ENCODE peak calls at places on chromosomes 4 and X, in four cellular contexts. One of them, this sample, is unnamed. For H3K36me3, the result is how much of the 10 kb centered on the place peaks cover.

GRCh38 chrX:9569875-9570274 is 105.0 kb downstream of the TBL1X start:
- DNase-seq in K562: no peak
- DNase-seq in Panc1: no peak
- DNase-seq in HepG2: no peak
- DNase-seq in this sample: no peak

GRCh38 chr4:169996379-169997245 is 29.6 kb downstream of the MFAP3L start:
- DNase-seq in K562: no peak
- DNase-seq in HepG2: no peak
- DNase-seq in Panc1: no peak
- DNase-seq in this sample: no peak

GRCh38 chr4:7698586-7698985 is 241.1 kb downstream of the AFAP1 start:
- DNase-seq in Panc1: no peak
- DNase-seq in HepG2: no peak
- DNase-seq in K562: peak
- DNase-seq in this sample: no peak

GRCh38 chr4:116603096-116603495 is 482.3 kb downstream of the TRAM1L1 start:
- DNase-seq in Panc1: no peak
- DNase-seq in K562: no peak
- DNase-seq in HepG2: no peak
- DNase-seq in this sample: peak

GRCh38 chrX:14030248-14030592 is 528 bp upstream of the GEMIN8 start:
- DNase-seq in HepG2: no peak
- DNase-seq in Panc1: no peak
- DNase-seq in K562: no peak
- DNase-seq in this sample: no peak

GRCh38 chr4:104907991-104908390 is 238.7 kb upstream of the TET2 start:
- DNase-seq in K562: no peak
- DNase-seq in HepG2: no peak
- DNase-seq in Panc1: no peak
- DNase-seq in this sample: no peak

GRCh38 chrX:45668686-45669443 is 468.2 kb upstream of the DIPK2B start:
- DNase-seq in HepG2: no peak
- DNase-seq in K562: no peak
- DNase-seq in Panc1: peak
- DNase-seq in this sample: peak

GRCh38 chr4:8303485-8304281 is 34.1 kb downstream of the HTRA3 start:
- DNase-seq in Panc1: peak
- DNase-seq in K562: peak
- DNase-seq in HepG2: peak
- DNase-seq in this sample: peak

GRCh38 chr4:123304151-123305021 is 92.2 kb upstream of the SPRY1 start:
- DNase-seq in HepG2: no peak
- DNase-seq in K562: no peak
- DNase-seq in Panc1: no peak
- DNase-seq in this sample: no peak

GRCh38 chr4:123825596-123826291 is 429.1 kb downstream of the SPRY1 start:
- DNase-seq in HepG2: no peak
- DNase-seq in Panc1: no peak
- DNase-seq in K562: no peak
- DNase-seq in this sample: no peak

GRCh38 chrX:136525738-136526606 is 6.0 kb upstream of the VGLL1 start:
- DNase-seq in K562: peak
- DNase-seq in HepG2: no peak
- DNase-seq in Panc1: peak
- DNase-seq in this sample: no peak

GRCh38 chr4:147581601-147582350 is 35.4 kb upstream of the TMEM184C start:
- DNase-seq in HepG2: no peak
- DNase-seq in K562: peak
- DNase-seq in Panc1: no peak
- DNase-seq in this sample: no peak

GRCh38 chr4:153005914-153006381 is 69.8 kb downstream of the FHDC1 start:
- DNase-seq in Panc1: no peak
- DNase-seq in HepG2: no peak
- DNase-seq in K562: no peak
- DNase-seq in this sample: no peak

GRCh38 chrX:11349661-11350337 is 56.6 kb downstream of the AMELX start:
- DNase-seq in HepG2: no peak
- DNase-seq in Panc1: no peak
- DNase-seq in K562: no peak
- DNase-seq in this sample: no peak
- TF ChIP-seq TCF7L2 in HepG2: no peak
- TF ChIP-seq TCF7L2 in Panc1: no peak
- TF ChIP-seq TCF7L2 in K562: no peak
- TF ChIP-seq TCF7L2 in this sample: no peak

GRCh38 chr4:92265798-92266197 is 38.0 kb upstream of the GRID2 start:
- DNase-seq in HepG2: no peak
- DNase-seq in Panc1: no peak
- DNase-seq in K562: no peak
- DNase-seq in this sample: no peak
- H3K36me3 ChIP-seq in HepG2: under half
- H3K36me3 ChIP-seq in Panc1: under half
- H3K36me3 ChIP-seq in K562: under half
- H3K36me3 ChIP-seq in this sample: under half

DNA sequence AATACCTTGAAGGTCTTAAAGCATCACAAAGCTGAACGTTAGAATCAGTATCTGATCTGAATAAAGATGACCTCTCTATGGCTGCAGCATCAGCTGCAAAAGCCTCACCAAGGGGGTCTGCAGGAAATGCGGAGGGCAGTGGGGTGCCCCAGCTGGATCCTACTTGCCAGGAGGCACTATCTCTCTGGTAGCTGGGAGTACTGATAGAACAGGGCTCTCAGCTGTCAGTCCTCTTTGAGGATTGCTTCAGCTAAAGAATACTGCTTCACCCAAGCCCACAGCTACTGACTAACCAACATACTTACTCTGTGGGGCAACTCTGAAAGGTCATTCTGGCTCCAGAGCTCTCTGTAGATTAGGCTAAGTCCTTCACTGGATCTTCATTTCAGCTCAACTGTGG is 112.5 kb upstream of the ZFP42 start:
- DNase-seq in Panc1: no peak
- DNase-seq in HepG2: no peak
- DNase-seq in K562: no peak
- DNase-seq in this sample: no peak
- TF ChIP-seq TCF7L2 in Panc1: no peak
- TF ChIP-seq TCF7L2 in HepG2: no peak
- TF ChIP-seq TCF7L2 in K562: no peak
- TF ChIP-seq TCF7L2 in this sample: no peak

GRCh38 chr4:82939414-82939813 is 38.9 kb downstream of the THAP9 start:
- DNase-seq in K562: no peak
- DNase-seq in Panc1: no peak
- DNase-seq in HepG2: no peak
- DNase-seq in this sample: no peak

DNA sequence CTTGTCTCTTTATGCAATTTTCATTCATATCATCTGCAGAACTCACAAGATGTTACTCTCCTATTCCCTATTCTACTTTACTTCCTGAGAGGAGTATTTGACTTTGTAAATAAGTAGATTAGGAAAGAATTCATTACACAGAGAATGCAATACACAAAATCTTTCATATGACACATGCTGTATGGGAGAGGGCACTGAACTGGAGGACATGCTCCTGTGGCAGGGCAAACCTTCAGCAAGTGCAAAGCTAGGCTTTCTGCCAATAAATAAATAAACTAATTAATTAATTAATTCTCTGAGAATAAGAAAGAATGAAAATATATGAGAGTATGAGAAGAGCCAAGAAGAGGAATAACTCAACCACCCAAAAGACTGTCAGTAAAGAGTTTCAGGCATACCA is 33.9 kb downstream of the THAP9 start:
- DNase-seq in HepG2: no peak
- DNase-seq in Panc1: no peak
- DNase-seq in K562: no peak
- DNase-seq in this sample: no peak
- H3K36me3 ChIP-seq in HepG2: under half
- H3K36me3 ChIP-seq in Panc1: under half
- H3K36me3 ChIP-seq in K562: half or more
- H3K36me3 ChIP-seq in this sample: under half

This sample was measured in HCT116.